ENCODE peak calls at places on chromosome 5, in ten cellular contexts. One of them, this sample, is unnamed.

GRCh38 chr5:52807723-52808122 is 20.0 kb downstream of the ITGA1 start:
- DNase-seq in pancreas: no peak
- DNase-seq in lung: no peak
- DNase-seq in heart left ventricle: no peak
- DNase-seq in HL-60: no peak
- DNase-seq in body of pancreas: no peak
- DNase-seq in stomach: no peak
- DNase-seq in tibial artery: no peak
- DNase-seq in IMR-90: no peak
- DNase-seq in A549: no peak
- DNase-seq in this sample: no peak

GRCh38 chr5:96070625-96071246 is 109.1 kb upstream of the ELL2 start:
- DNase-seq in pancreas: no peak
- DNase-seq in lung: no peak
- DNase-seq in heart left ventricle: no peak
- DNase-seq in HL-60: peak
- DNase-seq in body of pancreas: no peak
- DNase-seq in stomach: no peak
- DNase-seq in tibial artery: no peak
- DNase-seq in IMR-90: no peak
- DNase-seq in A549: no peak
- DNase-seq in this sample: no peak

GRCh38 chr5:72436796-72437471 is 70.3 kb downstream of the ZNF366 start:
- DNase-seq in pancreas: no peak
- DNase-seq in lung: no peak
- DNase-seq in heart left ventricle: no peak
- DNase-seq in HL-60: no peak
- DNase-seq in body of pancreas: no peak
- DNase-seq in stomach: no peak
- DNase-seq in tibial artery: no peak
- DNase-seq in IMR-90: peak
- DNase-seq in A549: no peak
- DNase-seq in this sample: no peak

GRCh38 chr5:74212336-74212735 is 428.2 kb downstream of the ENC1 start:
- DNase-seq in pancreas: no peak
- DNase-seq in lung: no peak
- DNase-seq in heart left ventricle: no peak
- DNase-seq in HL-60: peak
- DNase-seq in body of pancreas: peak
- DNase-seq in stomach: no peak
- DNase-seq in tibial artery: no peak
- DNase-seq in IMR-90: peak
- DNase-seq in A549: no peak
- DNase-seq in this sample: no peak

GRCh38 chr5:79853676-79854418 is 137.2 kb downstream of the MTX3 start:
- DNase-seq in pancreas: no peak
- DNase-seq in lung: no peak
- DNase-seq in heart left ventricle: no peak
- DNase-seq in HL-60: no peak
- DNase-seq in body of pancreas: no peak
- DNase-seq in stomach: no peak
- DNase-seq in tibial artery: no peak
- DNase-seq in IMR-90: peak
- DNase-seq in A549: no peak
- DNase-seq in this sample: peak

GRCh38 chr5:52786937-52787599 is 648 bp upstream of the ITGA1 start:
- DNase-seq in pancreas: no peak
- DNase-seq in lung: peak
- DNase-seq in heart left ventricle: no peak
- DNase-seq in HL-60: peak
- DNase-seq in body of pancreas: peak
- DNase-seq in stomach: peak
- DNase-seq in tibial artery: peak
- DNase-seq in IMR-90: peak
- DNase-seq in A549: no peak
- DNase-seq in this sample: no peak

GRCh38 chr5:4182144-4182543 is 586.5 kb downstream of the IRX1 start:
- DNase-seq in pancreas: no peak
- DNase-seq in lung: no peak
- DNase-seq in heart left ventricle: no peak
- DNase-seq in HL-60: no peak
- DNase-seq in body of pancreas: no peak
- DNase-seq in stomach: no peak
- DNase-seq in tibial artery: no peak
- DNase-seq in IMR-90: no peak
- DNase-seq in A549: no peak
- DNase-seq in this sample: no peak

GRCh38 chr5:891837-892389 is 688 bp downstream of the BRD9 start:
- DNase-seq in pancreas: no peak
- DNase-seq in lung: no peak
- DNase-seq in heart left ventricle: no peak
- DNase-seq in HL-60: peak
- DNase-seq in body of pancreas: peak
- DNase-seq in stomach: no peak
- DNase-seq in tibial artery: no peak
- DNase-seq in IMR-90: peak
- DNase-seq in A549: peak
- DNase-seq in this sample: no peak

GRCh38 chr5:130096488-130096887 is 192.2 kb downstream of the CHSY3 start:
- DNase-seq in pancreas: no peak
- DNase-seq in lung: no peak
- DNase-seq in heart left ventricle: no peak
- DNase-seq in HL-60: no peak
- DNase-seq in body of pancreas: no peak
- DNase-seq in stomach: no peak
- DNase-seq in tibial artery: no peak
- DNase-seq in IMR-90: no peak
- DNase-seq in A549: no peak
- DNase-seq in this sample: no peak

GRCh38 chr5:174528821-174529544 is 195.4 kb upstream of the MSX2 start:
- DNase-seq in pancreas: no peak
- DNase-seq in lung: no peak
- DNase-seq in heart left ventricle: no peak
- DNase-seq in HL-60: no peak
- DNase-seq in body of pancreas: no peak
- DNase-seq in stomach: no peak
- DNase-seq in tibial artery: no peak
- DNase-seq in IMR-90: peak
- DNase-seq in A549: no peak
- DNase-seq in this sample: no peak

GRCh38 chr5:96569770-96570169 is 92.4 kb upstream of the CAST start:
- DNase-seq in pancreas: no peak
- DNase-seq in lung: no peak
- DNase-seq in heart left ventricle: no peak
- DNase-seq in HL-60: no peak
- DNase-seq in body of pancreas: no peak
- DNase-seq in stomach: no peak
- DNase-seq in tibial artery: no peak
- DNase-seq in IMR-90: no peak
- DNase-seq in A549: no peak
- DNase-seq in this sample: no peak

GRCh38 chr5:151086192-151086869 is 5.5 kb upstream of the TNIP1 start:
- DNase-seq in pancreas: no peak
- DNase-seq in lung: no peak
- DNase-seq in heart left ventricle: no peak
- DNase-seq in HL-60: no peak
- DNase-seq in body of pancreas: no peak
- DNase-seq in stomach: no peak
- DNase-seq in tibial artery: no peak
- DNase-seq in IMR-90: no peak
- DNase-seq in A549: no peak
- DNase-seq in this sample: no peak
- H3K4me3 ChIP-seq in pancreas: no peak
- H3K4me3 ChIP-seq in lung: no peak
- H3K4me3 ChIP-seq in heart left ventricle: peak
- H3K4me3 ChIP-seq in HL-60: no peak
- H3K4me3 ChIP-seq in body of pancreas: no peak
- H3K4me3 ChIP-seq in stomach: peak
- H3K4me3 ChIP-seq in tibial artery: no peak
- H3K4me3 ChIP-seq in IMR-90: no peak
- H3K4me3 ChIP-seq in A549: no peak
- H3K4me3 ChIP-seq in this sample: no peak

DNA sequence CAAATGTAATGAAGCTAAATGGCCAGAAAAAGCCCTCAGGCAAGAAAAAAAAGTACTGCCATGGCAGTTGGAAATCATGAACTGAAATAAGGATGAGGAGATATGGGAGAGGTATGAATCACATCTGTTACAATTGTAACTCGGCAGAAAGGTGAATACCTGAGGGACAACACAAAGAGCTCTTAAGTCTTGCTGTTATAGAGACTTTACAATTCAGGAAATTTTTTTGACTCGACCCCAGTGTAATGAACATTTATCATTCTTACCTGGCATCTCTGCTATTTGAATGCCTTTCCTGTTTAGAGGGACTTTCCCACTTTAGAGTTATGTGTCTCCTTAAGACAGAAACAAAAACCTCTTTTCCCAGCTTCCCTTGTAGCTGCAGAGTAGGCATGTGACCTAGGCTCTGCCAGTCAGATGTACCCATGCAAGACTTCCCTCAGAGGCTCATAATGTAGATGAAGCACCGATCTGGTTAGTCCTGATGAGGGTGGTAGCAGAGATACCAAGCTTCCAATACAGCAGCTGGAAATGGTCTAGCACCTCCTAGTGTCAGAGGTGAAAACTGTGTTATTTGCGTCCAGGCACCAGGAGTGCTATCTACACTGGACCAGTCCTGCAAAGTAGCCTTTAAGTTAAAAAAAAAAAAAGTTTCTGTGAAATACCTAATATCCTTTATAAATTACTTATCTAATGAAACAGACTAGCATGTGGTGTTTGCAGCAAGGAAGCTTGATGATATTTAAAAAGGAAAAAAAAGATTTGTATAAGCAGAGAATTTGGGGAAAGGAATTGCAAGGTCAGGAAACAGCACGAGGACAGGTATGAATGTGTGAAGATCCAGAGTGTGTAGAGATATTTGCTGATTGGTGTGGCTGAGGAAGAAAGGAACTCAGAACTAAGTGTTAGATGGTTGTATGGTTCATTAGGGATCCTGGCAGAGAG is 146.9 kb upstream of the SLC1A3 start:
- DNase-seq in pancreas: no peak
- DNase-seq in lung: no peak
- DNase-seq in heart left ventricle: no peak
- DNase-seq in HL-60: peak
- DNase-seq in body of pancreas: no peak
- DNase-seq in stomach: no peak
- DNase-seq in tibial artery: no peak
- DNase-seq in IMR-90: no peak
- DNase-seq in A549: no peak
- DNase-seq in this sample: no peak
- TF ChIP-seq CTCF in pancreas: no peak
- TF ChIP-seq CTCF in lung: no peak
- TF ChIP-seq CTCF in heart left ventricle: no peak
- TF ChIP-seq CTCF in HL-60: peak
- TF ChIP-seq CTCF in body of pancreas: no peak
- TF ChIP-seq CTCF in stomach: no peak
- TF ChIP-seq CTCF in tibial artery: no peak
- TF ChIP-seq CTCF in IMR-90: no peak
- TF ChIP-seq CTCF in A549: peak
- TF ChIP-seq CTCF in this sample: no peak

DNA sequence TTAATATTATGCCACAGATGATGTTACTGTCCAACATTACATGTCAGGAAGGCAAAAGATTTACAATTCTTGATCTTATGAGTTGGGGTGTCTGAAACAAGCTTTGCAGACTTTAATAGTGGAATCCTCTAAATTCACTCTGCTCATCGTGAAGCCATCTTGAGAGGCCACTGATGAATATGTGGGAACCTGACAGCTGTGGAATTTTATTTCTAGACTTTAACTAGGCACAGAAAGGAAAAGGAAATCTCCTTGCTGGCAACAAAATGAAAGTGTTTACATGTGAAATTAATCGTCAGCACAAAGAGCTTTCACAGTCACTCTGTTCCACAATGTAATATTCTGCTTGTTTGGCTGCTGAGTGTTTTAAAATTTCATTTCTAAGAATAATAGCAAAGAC is 14.8 kb downstream of the NREP start:
- DNase-seq in pancreas: no peak
- DNase-seq in lung: no peak
- DNase-seq in heart left ventricle: no peak
- DNase-seq in HL-60: no peak
- DNase-seq in body of pancreas: no peak
- DNase-seq in stomach: no peak
- DNase-seq in tibial artery: no peak
- DNase-seq in IMR-90: no peak
- DNase-seq in A549: no peak
- DNase-seq in this sample: no peak
- H3K27ac ChIP-seq in pancreas: peak
- H3K27ac ChIP-seq in lung: peak
- H3K27ac ChIP-seq in heart left ventricle: no peak
- H3K27ac ChIP-seq in HL-60: no peak
- H3K27ac ChIP-seq in body of pancreas: peak
- H3K27ac ChIP-seq in stomach: no peak
- H3K27ac ChIP-seq in tibial artery: no peak
- H3K27ac ChIP-seq in IMR-90: peak
- H3K27ac ChIP-seq in A549: no peak
- H3K27ac ChIP-seq in this sample: peak

DNA sequence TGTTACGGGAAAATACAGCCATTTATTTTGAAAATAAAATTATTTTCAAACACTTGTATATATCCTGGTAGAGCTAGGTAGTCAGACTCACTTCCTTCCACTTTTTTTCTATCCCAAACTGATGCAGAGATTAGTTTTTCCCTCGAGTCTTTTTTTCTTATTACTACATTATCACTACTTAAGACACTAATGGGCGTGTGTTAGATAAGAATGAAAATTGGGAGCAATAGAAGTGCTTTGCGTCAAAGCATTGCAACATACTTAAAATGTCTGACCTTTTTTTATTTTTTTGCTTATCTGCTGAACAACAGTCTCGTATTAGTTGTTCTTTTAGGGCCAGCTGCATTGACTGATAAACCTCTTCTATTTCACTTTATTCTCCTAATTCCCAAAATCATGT is 1278.7 kb downstream of the CDH12 start:
- DNase-seq in pancreas: no peak
- DNase-seq in lung: no peak
- DNase-seq in heart left ventricle: no peak
- DNase-seq in HL-60: no peak
- DNase-seq in body of pancreas: no peak
- DNase-seq in stomach: no peak
- DNase-seq in tibial artery: no peak
- DNase-seq in IMR-90: no peak
- DNase-seq in A549: no peak
- DNase-seq in this sample: no peak
- H3K4me3 ChIP-seq in pancreas: no peak
- H3K4me3 ChIP-seq in lung: no peak
- H3K4me3 ChIP-seq in heart left ventricle: peak
- H3K4me3 ChIP-seq in HL-60: no peak
- H3K4me3 ChIP-seq in body of pancreas: no peak
- H3K4me3 ChIP-seq in stomach: no peak
- H3K4me3 ChIP-seq in tibial artery: no peak
- H3K4me3 ChIP-seq in IMR-90: no peak
- H3K4me3 ChIP-seq in A549: no peak
- H3K4me3 ChIP-seq in this sample: no peak